ENCODE peak calls at places on chromosomes 5 and 9, in seven cellular contexts. L is HepG2, B is H1, O is K562, Z is SK-N-SH, W is GM12878, R is HCT116. X is an unnamed sample.

GRCh38 chr5:31271567-31271966 is 78.1 kb downstream of the CDH6 start:
- DNase-seq in L (no peak), W (no peak), O (no peak), R (no peak), B (no peak), Z (no peak), X (no peak)

GRCh38 chr5:74864823-74865222 is 1.4 kb downstream of the FAM169A start:
- DNase-seq in O (no peak), Z (peak; percentile 33), W (no peak), L (peak; percentile 56), R (no peak), B (no peak), X (peak; percentile 47)

GRCh38 chr5:64794053-64794770 is 25.5 kb downstream of the CWC27 start:
- DNase-seq in L (no peak), B (no peak), O (no peak), R (no peak), Z (no peak), W (no peak), X (no peak)

GRCh38 chr5:102307232-102307631 is 11.1 kb upstream of the SLCO4C1 start:
- DNase-seq in B (no peak), L (no peak), O (no peak), Z (no peak), W (no peak), R (no peak), X (no peak)

GRCh38 chr9:128125575-128126354 is 1.8 kb downstream of the PTGES2 start:
- DNase-seq in O (no peak), L (no peak), R (no peak), W (no peak), B (no peak), Z (no peak), X (no peak)

GRCh38 chr9:134434896-134435506 is 108.7 kb downstream of the RXRA start:
- DNase-seq in O (no peak), B (no peak), Z (peak; percentile 97), R (no peak), W (no peak), L (peak; percentile 97), X (peak; percentile 80)

GRCh38 chr9:134870746-134871667 is 9.6 kb upstream of the FCN2 start:
- DNase-seq in O (no peak), B (no peak), L (no peak), Z (no peak), R (no peak), W (no peak), X (no peak)

GRCh38 chr5:87302061-87302460 is 34.4 kb downstream of the RASA1 start:
- DNase-seq in W (no peak), B (no peak), O (no peak), L (no peak), R (no peak), Z (no peak), X (no peak)

GRCh38 chr5:95134326-95134725 is 150.6 kb downstream of the MCTP1 start:
- DNase-seq in R (no peak), Z (no peak), B (no peak), O (no peak), W (no peak), L (no peak), X (no peak)

GRCh38 chr5:128202320-128202719 is 118.8 kb downstream of the SLC12A2 start:
- DNase-seq in L (no peak), B (no peak), Z (no peak), O (no peak), W (no peak), R (no peak), X (no peak)

GRCh38 chr5:87268126-87268969 is 665 bp downstream of the RASA1 start:
- DNase-seq in O (peak; percentile 53), B (no peak), Z (peak; percentile 79), R (peak; percentile 56), W (peak; percentile 51), L (peak; percentile 30), X (peak; percentile 33)

GRCh38 chr9:96874947-96875459 is 20.7 kb upstream of the ZNF782 start:
- DNase-seq in R (peak; percentile 51), W (peak; percentile 40), L (peak; percentile 76), B (no peak), Z (no peak), O (no peak), X (no peak)

GRCh38 chr9:74773886-74774479 is 113.7 kb downstream of the TRPM6 start:
- DNase-seq in B (peak; percentile 19), W (peak; percentile 23), R (peak; percentile 67), O (peak; percentile 76), L (peak; percentile 63), Z (peak; percentile 56), X (peak; percentile 71)

GRCh38 chr5:96062836-96063235 is 101.2 kb upstream of the ELL2 start:
- DNase-seq in W (no peak), B (no peak), L (no peak), R (no peak), O (no peak), Z (no peak), X (no peak)

GRCh38 chr9:123373941-123374340 is 17.9 kb downstream of the CRB2 start:
- DNase-seq in Z (peak; percentile 93), O (peak; percentile 64), B (no peak), L (no peak), W (no peak), R (no peak), X (no peak)

GRCh38 chr5:127867006-127867788 is 164.0 kb downstream of the CCDC192 start:
- DNase-seq in B (no peak), L (no peak), W (no peak), Z (no peak), O (no peak), R (no peak), X (peak; percentile 23)

GRCh38 chr9:98978231-98978681 is 34.5 kb downstream of the COL15A1 start:
- DNase-seq in R (no peak), L (no peak), O (no peak), Z (no peak), B (no peak), W (no peak), X (no peak)

GRCh38 chr5:22928821-22929482 is 75.8 kb upstream of the CDH12 start:
- DNase-seq in B (peak; percentile 3), Z (no peak), L (no peak), O (no peak), R (no peak), W (no peak), X (no peak)
- TF ChIP-seq JUND in B (no peak), Z (no peak), L (no peak), O (no peak), R (no peak), W (no peak), X (no peak)

GRCh38 chr5:398475-399295 is 44.3 kb upstream of the EXOC3 start:
- DNase-seq in R (no peak), W (no peak), Z (peak; percentile 22), B (no peak), L (no peak), O (no peak), X (no peak)
- TF ChIP-seq JUND in R (no peak), W (no peak), Z (no peak), B (no peak), L (no peak), O (no peak), X (no peak)

DNA sequence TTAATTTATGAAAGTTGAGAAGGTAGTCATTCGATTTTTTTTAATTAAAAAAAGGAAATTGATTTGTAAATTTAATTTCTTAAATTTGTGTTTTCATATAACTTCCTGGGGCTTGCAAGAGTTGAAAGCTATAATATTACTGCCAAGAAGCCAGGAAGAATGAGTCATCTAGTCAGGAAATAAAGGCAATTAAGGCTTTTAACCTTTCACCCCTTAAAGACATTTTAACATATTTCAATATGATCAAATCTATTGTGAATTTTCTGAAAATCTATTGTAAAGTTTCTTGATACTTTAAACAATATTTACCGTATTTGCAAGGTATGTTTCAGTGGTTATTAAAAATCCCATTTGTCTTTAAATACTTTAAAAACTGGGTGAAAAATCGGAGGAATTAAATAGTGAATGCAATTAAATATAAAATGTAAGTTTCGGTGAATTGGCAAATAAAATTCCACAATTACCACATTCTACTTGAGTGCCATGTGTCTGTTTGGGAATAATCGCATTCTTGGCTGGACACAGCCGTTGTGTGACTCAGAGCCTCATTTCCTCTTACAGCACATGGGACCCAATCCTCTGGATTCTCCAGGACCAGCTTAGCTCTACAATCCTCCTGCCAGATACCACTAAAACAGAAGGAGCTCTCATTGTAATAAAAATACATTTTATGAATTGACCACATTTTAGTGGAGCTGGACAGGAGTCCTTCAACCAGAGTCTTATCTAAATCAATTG is 310.7 kb downstream of the HCN1 start:
- DNase-seq in R (peak; percentile 90), O (no peak), L (no peak), W (no peak), B (no peak), Z (no peak), X (no peak)
- TF ChIP-seq JUND in R (peak; percentile 53), O (no peak), L (no peak), W (no peak), B (no peak), Z (peak; percentile 47), X (no peak)

DNA sequence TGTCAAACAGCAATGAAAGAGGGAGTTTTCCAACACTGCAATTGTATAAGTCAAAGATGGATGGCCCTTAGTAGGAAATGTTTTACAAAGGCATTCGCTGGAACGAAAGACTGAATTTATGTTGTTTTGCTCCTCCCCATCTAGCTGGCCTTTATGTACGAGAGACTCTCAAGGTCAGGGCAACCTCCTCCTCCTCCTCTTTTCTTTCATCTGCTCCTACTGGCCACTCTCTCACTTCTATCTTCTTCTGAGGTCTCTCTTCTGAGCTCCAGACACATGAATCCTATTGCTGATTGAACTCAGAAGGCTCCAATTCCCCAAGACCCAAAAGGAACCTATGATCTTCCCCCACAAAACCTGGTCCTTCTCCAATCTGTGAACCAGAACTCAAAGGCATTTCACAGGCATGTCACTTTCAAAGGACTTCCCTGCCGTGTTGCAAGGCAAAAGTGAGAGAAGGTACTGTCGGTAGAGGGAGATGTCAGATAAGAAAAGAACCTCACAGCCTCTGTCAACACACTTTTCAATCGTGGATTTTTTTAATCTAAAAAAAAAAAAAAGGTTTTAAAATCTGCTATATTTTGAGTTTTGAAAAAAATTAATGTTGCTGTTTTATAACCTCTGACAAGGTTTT is 28.5 kb upstream of the PUM3 start:
- DNase-seq in Z (peak; percentile 27), R (peak; percentile 23), O (no peak), W (no peak), L (peak; percentile 49), B (no peak), X (peak; percentile 51)
- TF ChIP-seq JUND in Z (no peak), R (no peak), O (no peak), W (no peak), L (no peak), B (no peak), X (no peak)

GRCh38 chr5:27472000-27472763 is 433.8 kb upstream of the CDH9 start:
- DNase-seq in W (peak; percentile 57), L (peak; percentile 98), O (peak; percentile 89), R (no peak), Z (peak; percentile 3), B (peak; percentile 89), X (peak; percentile 10)
- TF ChIP-seq JUND in W (no peak), L (no peak), O (no peak), R (no peak), Z (no peak), B (peak; percentile 23), X (no peak)

DNA sequence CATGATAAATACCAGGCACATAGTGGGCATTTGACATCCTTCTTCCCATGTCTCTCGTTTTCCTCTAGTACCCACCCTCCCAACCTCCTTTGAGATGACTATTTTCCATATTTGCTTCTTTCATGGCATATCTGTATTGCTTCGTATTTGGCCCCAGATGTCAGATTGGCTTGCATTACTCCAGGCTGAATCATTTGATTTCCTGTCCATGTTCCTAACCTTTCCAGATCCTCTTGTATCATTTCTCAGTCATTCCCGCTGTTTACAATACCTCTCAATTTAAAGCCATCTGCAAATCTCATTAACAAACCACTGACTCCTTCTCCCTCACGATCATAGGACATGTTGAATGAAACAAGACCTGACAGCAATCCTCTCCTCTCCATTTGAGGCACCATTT is 19.9 kb downstream of the MTX3 start:
- DNase-seq in R (no peak), L (no peak), Z (no peak), W (no peak), O (no peak), B (no peak), X (no peak)
- TF ChIP-seq JUND in R (no peak), L (no peak), Z (peak; percentile 74), W (no peak), O (no peak), B (no peak), X (no peak)

GRCh38 chr9:126386088-126386487 is 59.5 kb downstream of the MVB12B start:
- DNase-seq in B (no peak), L (peak; percentile 37), O (no peak), W (no peak), R (no peak), Z (no peak), X (peak; percentile 64)
- TF ChIP-seq JUND in B (no peak), L (no peak), O (no peak), W (no peak), R (no peak), Z (no peak), X (no peak)

X was measured in T47D.